ENCODE peak calls at places on chromosomes 2 and 18, in five cellular contexts. N is AG09309; V is kidney glomerular epithelial cell; E is left ventricle myocardium superior; S is activated effector memory CD4-positive, alpha-beta T cell treated with Interleukin-2 at 50 U/mL for 16 hours. C is an unnamed sample.

GRCh38 chr18:27608742-27609141 is 423.6 kb upstream of the CHST9 start:
- DNase-seq in N (no peak), V (no peak), E (no peak), S (no peak), C (peak; percentile 9)

GRCh38 chr18:12283256-12283655 is 24.8 kb upstream of the TUBB6 start:
- DNase-seq in N (no peak), V (no peak), E (no peak), S (no peak), C (peak; percentile 54)

GRCh38 chr2:222813177-222813843 is 47.5 kb upstream of the ACSL3 start:
- DNase-seq in N (no peak), V (no peak), E (no peak), S (no peak), C (no peak)

GRCh38 chr2:65231892-65232477 is 4.4 kb downstream of the ACTR2 start:
- DNase-seq in N (peak; percentile 64), V (no peak), E (no peak), S (no peak), C (peak; percentile 76)

GRCh38 chr2:98269274-98269673 is 77.0 kb upstream of the CNGA3 start:
- DNase-seq in N (peak; percentile 31), V (peak; percentile 34), E (no peak), S (no peak), C (peak; percentile 61)

GRCh38 chr2:28387082-28387960 is 5.3 kb upstream of the FOSL2 start:
- DNase-seq in N (no peak), V (no peak), E (no peak), S (no peak), C (no peak)

GRCh38 chr2:27202829-27203228 is 9.0 kb upstream of the ATRAID start:
- DNase-seq in N (no peak), V (peak; percentile 50), E (no peak), S (no peak), C (no peak)

GRCh38 chr18:904135-905090 is at the start of gene ADCYAP1:
- DNase-seq in N (no peak), V (no peak), E (no peak), S (no peak), C (no peak)

GRCh38 chr2:62375051-62375450 is 130.9 kb downstream of the TMEM17 start:
- DNase-seq in N (no peak), V (no peak), E (no peak), S (no peak), C (no peak)

GRCh38 chr18:48393170-48393569 is 16.0 kb downstream of the ZBTB7C start:
- DNase-seq in N (no peak), V (no peak), E (no peak), S (no peak), C (no peak)

GRCh38 chr2:25232248-25232825 is 64.0 kb upstream of the POMC start:
- DNase-seq in N (no peak), V (no peak), E (no peak), S (no peak), C (no peak)

GRCh38 chr18:59022167-59022945 is 117.3 kb upstream of the SEC11C start:
- DNase-seq in N (no peak), V (peak; percentile 73), E (no peak), S (no peak), C (no peak)